ENCODE peak calls at places on chromosomes 2 and 18, in six cellular contexts. M is RWPE1; J is brain microvascular endothelial cell; V is H54; N is NCI-H2081; Z is naive thymus-derived CD8-positive, alpha-beta T cell. Q is an unnamed sample.

GRCh38 chr18:57844319-57844718 is 41.2 kb upstream of the ATP8B1 start:
- DNase-seq in M (no peak), J (no peak), V (no peak), N (no peak), Z (no peak), Q (no peak)

GRCh38 chr18:68769423-68769822 is 28.5 kb upstream of the CCDC102B start:
- DNase-seq in M (no peak), J (no peak), V (no peak), N (no peak), Z (no peak), Q (no peak)

GRCh38 chr2:118047273-118047898 is 33.5 kb upstream of the CCDC93 start:
- DNase-seq in M (peak; percentile 36), J (peak; percentile 9), V (no peak), N (no peak), Z (no peak), Q (no peak)

GRCh38 chr18:78892201-78892600 is 87.4 kb upstream of the SALL3 start:
- DNase-seq in M (no peak), J (no peak), V (no peak), N (no peak), Z (no peak), Q (no peak)

GRCh38 chr2:15795426-15795825 is 144.9 kb upstream of the MYCN start:
- DNase-seq in M (no peak), J (no peak), V (no peak), N (no peak), Z (no peak), Q (no peak)

GRCh38 chr18:32072321-32072720 is 19.4 kb upstream of the RNF138 start:
- DNase-seq in M (peak; percentile 13), J (no peak), V (no peak), N (no peak), Z (no peak), Q (no peak)

GRCh38 chr18:79938196-79938595 is 13.3 kb downstream of the SLC66A2 start:
- DNase-seq in M (no peak), J (no peak), V (no peak), N (no peak), Z (no peak), Q (no peak)

GRCh38 chr2:162067596-162067995 is 6.4 kb downstream of the DPP4 start:
- DNase-seq in M (no peak), J (no peak), V (no peak), N (no peak), Z (no peak), Q (no peak)

GRCh38 chr2:119517433-119517832 is 6.8 kb downstream of the SCTR start:
- DNase-seq in M (peak; percentile 41), J (peak; percentile 29), V (peak; percentile 67), N (peak; percentile 18), Z (no peak), Q (peak; percentile 49)

GRCh38 chr2:226635221-226635620 is 164.4 kb downstream of the IRS1 start:
- DNase-seq in M (no peak), J (no peak), V (no peak), N (no peak), Z (no peak), Q (no peak)

GRCh38 chr2:223746611-223747010 is 90.8 kb downstream of the AP1S3 start:
- DNase-seq in M (no peak), J (no peak), V (no peak), N (no peak), Z (no peak), Q (no peak)

GRCh38 chr2:145736901-145737300 is 1217.0 kb upstream of the ZEB2 start:
- DNase-seq in M (no peak), J (peak; percentile 71), V (no peak), N (no peak), Z (no peak), Q (no peak)